ENCODE peak calls at places on chromosomes 7 and 10, in ten cellular contexts. U is prostate gland; J is hippocampal formation; R is CD8-positive, alpha-beta memory T cell; O is thoracic aorta; E is NCI-H1436 treated with DMSO at 0.1 percent for 48 hours; D is transverse colon; Q is glutamatergic neuron; Y is HS-5; C is non-pigmented ciliary epithelial cell. T is an unnamed sample.

GRCh38 chr10:32437334-32437733 is 8.6 kb upstream of the CCDC7 start:
- DNase-seq in U (no peak), J (no peak), R (no peak), O (no peak), E (no peak), D (no peak), Q (no peak), Y (no peak), C (no peak), T (no peak)

GRCh38 chr10:3067045-3067858 is at the start of gene PFKP:
- DNase-seq in U (peak), J (no peak), R (peak), O (no peak), E (no peak), D (peak), Q (peak), Y (no peak), C (no peak), T (no peak)

GRCh38 chr7:95723583-95724180 is 48.7 kb upstream of the DYNC1I1 start:
- DNase-seq in U (peak), J (peak), R (no peak), O (no peak), E (no peak), D (no peak), Q (peak), Y (peak), C (peak), T (peak)

GRCh38 chr10:31508234-31508633 is 189.2 kb downstream of the ZEB1 start:
- DNase-seq in U (no peak), J (no peak), R (no peak), O (no peak), E (no peak), D (no peak), Q (no peak), Y (no peak), C (no peak), T (no peak)

GRCh38 chr7:120869700-120870099 is 11.8 kb upstream of the TSPAN12 start:
- DNase-seq in U (no peak), J (no peak), R (no peak), O (no peak), E (no peak), D (no peak), Q (no peak), Y (no peak), C (no peak), T (no peak)

GRCh38 chr10:45418859-45419672 is 45.0 kb downstream of the ALOX5 start:
- DNase-seq in U (peak), J (peak), R (peak), O (no peak), E (no peak), D (peak), Q (peak), Y (no peak), C (no peak), T (peak)

GRCh38 chr7:27611043-27611442 is 51.6 kb downstream of the HIBADH start:
- DNase-seq in U (no peak), J (no peak), R (no peak), O (no peak), E (peak), D (no peak), Q (no peak), Y (no peak), C (no peak), T (no peak)

GRCh38 chr7:114109299-114109698 is 190.5 kb upstream of the PPP1R3A start:
- DNase-seq in U (no peak), J (no peak), R (no peak), O (no peak), E (no peak), D (no peak), Q (no peak), Y (no peak), C (no peak), T (no peak)

GRCh38 chr7:103660455-103661371 is 214.7 kb upstream of the SLC26A5 start:
- DNase-seq in U (no peak), J (no peak), R (no peak), O (no peak), E (no peak), D (no peak), Q (no peak), Y (peak), C (peak), T (no peak)

GRCh38 chr7:36615877-36616276 is 108.4 kb downstream of the AOAH start:
- DNase-seq in U (no peak), J (no peak), R (no peak), O (no peak), E (no peak), D (no peak), Q (no peak), Y (no peak), C (no peak), T (no peak)

GRCh38 chr7:155338632-155339320 is 41.1 kb downstream of the INSIG1 start:
- DNase-seq in U (no peak), J (no peak), R (peak), O (no peak), E (no peak), D (no peak), Q (no peak), Y (no peak), C (no peak), T (no peak)

GRCh38 chr7:129210989-129211312 is 13.9 kb upstream of the AHCYL2 start:
- DNase-seq in U (no peak), J (no peak), R (no peak), O (no peak), E (no peak), D (no peak), Q (no peak), Y (no peak), C (no peak), T (no peak)

GRCh38 chr10:29841724-29842649 is 207.2 kb upstream of the SVIL start:
- DNase-seq in U (peak), J (no peak), R (no peak), O (peak), E (peak), D (peak), Q (peak), Y (no peak), C (no peak), T (no peak)

GRCh38 chr10:77582710-77583115 is 54.9 kb downstream of the KCNMA1 start:
- DNase-seq in U (no peak), J (no peak), R (no peak), O (no peak), E (no peak), D (no peak), Q (no peak), Y (peak), C (peak), T (no peak)

GRCh38 chr7:138886501-138886917 is 88.5 kb upstream of the ATP6V0A4 start:
- DNase-seq in U (peak), J (no peak), R (peak), O (no peak), E (peak), D (no peak), Q (no peak), Y (no peak), C (peak), T (no peak)

GRCh38 chr7:84092207-84092606 is 102.4 kb downstream of the SEMA3A start:
- DNase-seq in U (no peak), J (no peak), R (no peak), O (no peak), E (no peak), D (no peak), Q (no peak), Y (no peak), C (no peak), T (no peak)

GRCh38 chr10:78155722-78156121 is 122.1 kb downstream of the RPS24 start:
- DNase-seq in U (no peak), J (no peak), R (no peak), O (no peak), E (no peak), D (no peak), Q (no peak), Y (no peak), C (no peak), T (no peak)

GRCh38 chr10:61869772-61870520 is 31.6 kb upstream of the ARID5B start:
- DNase-seq in U (no peak), J (no peak), R (no peak), O (no peak), E (no peak), D (no peak), Q (no peak), Y (no peak), C (peak), T (no peak)

GRCh38 chr10:73577788-73578187 is 13.4 kb downstream of the USP54 start:
- DNase-seq in U (peak), J (peak), R (no peak), O (peak), E (no peak), D (peak), Q (no peak), Y (no peak), C (no peak), T (no peak)

GRCh38 chr7:22481726-22482125 is 18.3 kb downstream of the STEAP1B start:
- DNase-seq in U (no peak), J (no peak), R (no peak), O (no peak), E (no peak), D (no peak), Q (no peak), Y (no peak), C (no peak), T (no peak)

GRCh38 chr7:36486336-36486735 is 96.7 kb downstream of the ANLN start:
- DNase-seq in U (no peak), J (no peak), R (no peak), O (no peak), E (no peak), D (no peak), Q (no peak), Y (no peak), C (no peak), T (no peak)

GRCh38 chr10:69382382-69383117 is 34.2 kb downstream of the TACR2 start:
- DNase-seq in U (no peak), J (no peak), R (no peak), O (no peak), E (no peak), D (no peak), Q (no peak), Y (peak), C (peak), T (no peak)

GRCh38 chr10:110218627-110219026 is 11.2 kb downstream of the MXI1 start:
- DNase-seq in U (no peak), J (no peak), R (no peak), O (no peak), E (no peak), D (no peak), Q (no peak), Y (no peak), C (no peak), T (no peak)

GRCh38 chr10:77296534-77297369 is 340.9 kb downstream of the KCNMA1 start:
- DNase-seq in U (no peak), J (no peak), R (no peak), O (no peak), E (no peak), D (no peak), Q (no peak), Y (no peak), C (no peak), T (no peak)

GRCh38 chr10:118769898-118770600 is 15.3 kb upstream of the CACUL1 start:
- DNase-seq in U (no peak), J (no peak), R (no peak), O (no peak), E (no peak), D (no peak), Q (no peak), Y (no peak), C (no peak), T (no peak)

GRCh38 chr10:17616403-17617030 is 657 bp downstream of the HACD1 start:
- DNase-seq in U (peak), J (peak), R (no peak), O (peak), E (no peak), D (peak), Q (peak), Y (no peak), C (no peak), T (no peak)

GRCh38 chr10:133266056-133266795 is 10.4 kb downstream of the ADAM8 start:
- DNase-seq in U (no peak), J (no peak), R (no peak), O (no peak), E (no peak), D (no peak), Q (no peak), Y (no peak), C (no peak), T (no peak)

GRCh38 chr7:79304711-79305110 is 148.8 kb downstream of the MAGI2 start:
- DNase-seq in U (no peak), J (no peak), R (no peak), O (no peak), E (no peak), D (no peak), Q (no peak), Y (no peak), C (no peak), T (no peak)

GRCh38 chr7:2621948-2622640 is 9.7 kb upstream of the TTYH3 start:
- DNase-seq in U (no peak), J (no peak), R (no peak), O (no peak), E (no peak), D (no peak), Q (no peak), Y (no peak), C (no peak), T (no peak)

GRCh38 chr7:55349126-55349525 is 16.0 kb upstream of the LANCL2 start:
- DNase-seq in U (no peak), J (no peak), R (no peak), O (no peak), E (no peak), D (no peak), Q (no peak), Y (no peak), C (no peak), T (peak)

GRCh38 chr7:96090756-96091155 is 231.1 kb downstream of the SLC25A13 start:
- DNase-seq in U (no peak), J (no peak), R (no peak), O (no peak), E (no peak), D (no peak), Q (no peak), Y (no peak), C (no peak), T (no peak)

GRCh38 chr10:58017719-58018367 is 249.9 kb downstream of the IPMK start:
- DNase-seq in U (no peak), J (no peak), R (no peak), O (no peak), E (no peak), D (no peak), Q (no peak), Y (peak), C (peak), T (no peak)

GRCh38 chr10:44398747-44399477 is 14.0 kb upstream of the CXCL12 start:
- DNase-seq in U (no peak), J (no peak), R (no peak), O (no peak), E (no peak), D (no peak), Q (no peak), Y (no peak), C (no peak), T (no peak)

GRCh38 chr10:109679478-109679877 is 243.8 kb downstream of the XPNPEP1 start:
- DNase-seq in U (no peak), J (no peak), R (no peak), O (no peak), E (no peak), D (peak), Q (no peak), Y (no peak), C (no peak), T (no peak)

T was measured in anterior cingulate cortex.